ENCODE peak calls at places on chromosomes 11 and 22, in six cellular contexts. K, D, Q, A, F and J are unnamed samples.

GRCh38 chr11:43989162-43989961 is 46.9 kb downstream of the C11orf96 start:
- DNase-seq in D (no peak), F (no peak), Q (no peak), A (no peak), K (no peak), J (peak)

GRCh38 chr11:1224491-1225385 is 1.9 kb downstream of the MUC5B start:
- DNase-seq in K (peak), Q (no peak), D (no peak), A (no peak), F (no peak), J (no peak)

GRCh38 chr22:41699264-41700104 is at the start of gene MEI1:
- DNase-seq in Q (no peak), K (no peak), A (peak), F (no peak), D (peak), J (peak)

GRCh38 chr11:5307256-5308019 is 5.7 kb upstream of the OR51B4 start:
- DNase-seq in D (no peak), Q (no peak), K (no peak), A (no peak), F (no peak), J (no peak)

GRCh38 chr11:104967493-104968364 is 645 bp downstream of the CASP4 start:
- DNase-seq in A (no peak), D (no peak), K (no peak), Q (no peak), F (no peak), J (no peak)

GRCh38 chr11:55658031-55658573 is 3.9 kb upstream of the OR4C6 start:
- DNase-seq in F (no peak), K (no peak), Q (no peak), A (peak), D (no peak), J (no peak)

GRCh38 chr11:27497284-27497866 is 9.2 kb downstream of the LIN7C start:
- DNase-seq in F (no peak), K (no peak), D (no peak), Q (peak), A (peak), J (no peak)

GRCh38 chr22:46369716-46370583 is 34.4 kb downstream of the TRMU start:
- DNase-seq in D (no peak), K (no peak), Q (no peak), A (no peak), F (no peak), J (no peak)

GRCh38 chr22:39472570-39473556 is 16.1 kb downstream of the MGAT3 start:
- DNase-seq in A (no peak), Q (peak), F (no peak), K (no peak), D (no peak), J (peak)

GRCh38 chr22:41123151-41123550 is 30.8 kb downstream of the EP300 start:
- DNase-seq in F (peak), A (no peak), Q (no peak), D (no peak), K (no peak), J (no peak)

GRCh38 chr22:48749555-48750227 is 1078.0 kb downstream of the BRD1 start:
- DNase-seq in K (no peak), D (no peak), Q (no peak), A (peak), F (no peak), J (no peak)

GRCh38 chr22:41772198-41772597 is 28.3 kb upstream of the CCDC134 start:
- DNase-seq in D (no peak), Q (no peak), F (no peak), K (no peak), A (no peak), J (no peak)

GRCh38 chr22:25781801-25782200 is 39.8 kb downstream of the MYO18B start:
- DNase-seq in D (no peak), A (no peak), F (no peak), Q (no peak), K (no peak), J (no peak)

GRCh38 chr11:122706261-122706660 is 50.7 kb downstream of the UBASH3B start:
- DNase-seq in A (no peak), K (peak), F (peak), D (no peak), Q (no peak), J (no peak)

GRCh38 chr11:78460468-78460867 is 42.8 kb upstream of the GAB2 start:
- DNase-seq in F (peak), Q (no peak), D (no peak), A (peak), K (no peak), J (no peak)

GRCh38 chr11:73591050-73591449 is 6.9 kb downstream of the FAM168A start:
- DNase-seq in D (no peak), A (no peak), F (no peak), Q (no peak), K (no peak), J (no peak)

GRCh38 chr11:11396290-11397042 is 43.4 kb upstream of the CSNK2A3 start:
- DNase-seq in Q (no peak), A (no peak), F (peak), D (peak), K (no peak), J (no peak)

GRCh38 chr11:30983810-30984441 is 385.6 kb downstream of the DCDC1 start:
- DNase-seq in K (no peak), Q (no peak), F (no peak), D (no peak), A (no peak), J (no peak)

GRCh38 chr11:78420796-78421209 is 3.2 kb upstream of the GAB2 start:
- DNase-seq in Q (no peak), A (peak), F (no peak), K (no peak), D (peak), J (peak)

GRCh38 chr11:108498046-108498815 is at the start of gene POGLUT3:
- DNase-seq in D (no peak), F (no peak), A (peak), Q (peak), K (peak), J (peak)

GRCh38 chr11:35609656-35610055 is 8.6 kb upstream of the FJX1 start:
- DNase-seq in Q (no peak), K (no peak), A (no peak), F (no peak), D (no peak), J (no peak)

GRCh38 chr11:70158201-70158600 is 44.9 kb upstream of the FADD start:
- DNase-seq in F (no peak), Q (peak), D (no peak), A (no peak), K (peak), J (no peak)

GRCh38 chr11:34855021-34855753 is 61.0 kb downstream of the APIP start:
- DNase-seq in F (no peak), K (no peak), Q (no peak), A (no peak), D (no peak), J (peak)